ENCODE peak calls at places on chromosomes 3 and 15, in seven cellular contexts. H, Y, I, D, W, P and V are unnamed samples.

GRCh38 chr3:49132437-49133225 is at the start of gene LAMB2:
- DNase-seq in H (peak; percentile 69), Y (peak; percentile 82), I (peak; percentile 74), D (no peak), W (peak; percentile 93), P (peak; percentile 86), V (peak; percentile 89)

GRCh38 chr15:73922186-73923151 is 3.8 kb upstream of the LOXL1 start:
- DNase-seq in H (no peak), Y (peak; percentile 72), I (peak; percentile 70), D (no peak), W (peak; percentile 92), P (peak; percentile 70), V (peak; percentile 85)

GRCh38 chr3:37997791-37998370 is 7.3 kb downstream of the VILL start:
- DNase-seq in H (no peak), Y (no peak), I (no peak), D (no peak), W (no peak), P (no peak), V (no peak)

GRCh38 chr3:52779411-52780297 is 2.3 kb downstream of the ITIH1 start:
- DNase-seq in H (no peak), Y (no peak), I (no peak), D (peak; percentile 41), W (no peak), P (no peak), V (peak; percentile 0)

GRCh38 chr3:25854214-25854613 is 64.3 kb downstream of the OXSM start:
- DNase-seq in H (no peak), Y (no peak), I (peak; percentile 65), D (no peak), W (no peak), P (peak; percentile 60), V (no peak)

GRCh38 chr3:118772036-118773030 is 262.3 kb downstream of the IGSF11 start:
- DNase-seq in H (no peak), Y (no peak), I (no peak), D (peak; percentile 64), W (peak; percentile 47), P (peak; percentile 25), V (peak; percentile 67)

GRCh38 chr3:177746259-177747021 is 549.2 kb upstream of the TBL1XR1 start:
- DNase-seq in H (no peak), Y (no peak), I (peak; percentile 83), D (no peak), W (no peak), P (peak; percentile 86), V (peak; percentile 20)

GRCh38 chr3:177893321-177893720 is 642.9 kb upstream of the KCNMB2 start:
- DNase-seq in H (no peak), Y (no peak), I (no peak), D (no peak), W (peak; percentile 24), P (no peak), V (no peak)

GRCh38 chr3:66483006-66483928 is 17.6 kb downstream of the LRIG1 start:
- DNase-seq in H (no peak), Y (no peak), I (peak; percentile 73), D (no peak), W (no peak), P (peak; percentile 90), V (peak; percentile 45)

GRCh38 chr3:29153811-29154210 is 127.1 kb upstream of the RBMS3 start:
- DNase-seq in H (no peak), Y (no peak), I (no peak), D (peak; percentile 15), W (no peak), P (no peak), V (no peak)

GRCh38 chr3:184716652-184717607 is 5.1 kb upstream of the MAGEF1 start:
- DNase-seq in H (no peak), Y (peak; percentile 60), I (peak; percentile 72), D (no peak), W (peak; percentile 67), P (peak; percentile 73), V (peak; percentile 87)

GRCh38 chr3:52436500-52437106 is 8.3 kb downstream of the SEMA3G start:
- DNase-seq in H (no peak), Y (peak; percentile 28), I (peak; percentile 53), D (no peak), W (no peak), P (no peak), V (no peak)

GRCh38 chr3:39814007-39814406 is 4.6 kb downstream of the MYRIP start:
- DNase-seq in H (no peak), Y (no peak), I (no peak), D (no peak), W (no peak), P (peak; percentile 64), V (no peak)

GRCh38 chr3:45946875-45947274 is 3.6 kb downstream of the CXCR6 start:
- DNase-seq in H (no peak), Y (no peak), I (no peak), D (no peak), W (no peak), P (no peak), V (no peak)

DNA sequence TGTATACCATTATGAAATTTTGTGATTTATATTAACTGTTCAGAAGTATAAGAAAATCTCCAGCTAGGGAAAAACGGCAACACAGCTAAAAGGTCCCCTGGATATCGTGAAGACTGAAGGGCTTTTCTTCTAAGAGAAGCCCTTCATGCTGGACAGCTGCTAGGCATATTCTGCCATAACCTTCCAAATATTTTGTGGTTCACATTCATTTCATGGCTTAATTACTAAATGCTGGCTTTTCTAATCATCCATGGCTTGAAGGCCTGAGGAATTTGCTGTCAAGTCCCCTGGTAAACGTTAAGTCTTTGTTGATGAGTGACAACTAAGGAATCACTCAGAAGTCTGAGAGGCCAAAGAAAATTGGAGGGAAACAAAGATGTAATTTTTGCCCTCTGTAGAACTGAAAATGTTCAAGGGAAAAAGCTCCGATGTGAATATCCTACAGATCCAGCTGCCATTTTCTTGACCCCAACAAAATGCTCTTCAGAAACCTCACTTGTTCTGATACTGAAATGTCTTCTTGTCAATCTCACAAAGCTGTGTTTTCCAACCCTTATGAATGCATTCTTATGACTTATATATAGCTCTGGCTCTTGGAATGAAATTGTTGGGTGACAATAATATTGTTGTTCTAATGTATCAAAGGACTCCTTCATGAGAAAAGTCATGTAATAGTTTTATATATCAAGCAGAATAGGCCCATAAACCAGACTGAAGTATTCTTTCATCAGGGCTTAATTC is 157.3 kb upstream of the TGFBR2 start:
- DNase-seq in H (no peak), Y (no peak), I (no peak), D (no peak), W (no peak), P (peak; percentile 41), V (no peak)
- H3K4me2 ChIP-seq in H (no peak overlapping the region), Y (no peak overlapping the region), I (no peak overlapping the region), D (no peak overlapping the region), W (no peak overlapping the region), P (no peak overlapping the region), V (no peak overlapping the region)

DNA sequence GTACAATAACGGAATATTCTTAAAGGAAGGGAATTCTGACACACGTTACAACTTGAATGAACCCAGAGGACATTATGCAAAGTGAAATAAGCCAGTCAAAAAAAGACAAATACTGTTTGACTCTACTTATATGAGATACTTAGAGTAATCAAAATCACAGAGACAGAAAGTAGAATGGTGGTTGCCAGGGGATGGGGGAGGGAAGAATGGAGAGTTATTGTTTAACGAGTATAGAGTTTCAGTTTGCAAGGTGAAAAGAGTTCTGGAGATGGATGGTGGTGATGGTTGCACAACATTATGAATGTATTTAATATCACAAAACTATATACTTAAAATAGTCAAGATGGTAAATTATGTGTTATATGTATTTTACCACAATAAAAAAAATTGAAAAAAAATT is 112.9 kb upstream of the ARHGEF3 start:
- DNase-seq in H (no peak), Y (no peak), I (no peak), D (no peak), W (no peak), P (no peak), V (no peak)
- H3K4me1 ChIP-seq in H (no peaks in the 10 kb centered on the region), Y (peaks cover 3% of the 10 kb centered on the region), I (no peaks in the 10 kb centered on the region), D (peaks cover 45% of the 10 kb centered on the region), W (peaks cover 28% of the 10 kb centered on the region), P (no peaks in the 10 kb centered on the region), V (peaks cover 35% of the 10 kb centered on the region)

GRCh38 chr3:129625071-129625874 is 18.8 kb upstream of the PLXND1 start:
- DNase-seq in H (peak; percentile 44), Y (peak; percentile 78), I (no peak), D (no peak), W (peak; percentile 65), P (no peak), V (no peak)

GRCh38 chr3:129622933-129623332 is 16.5 kb upstream of the PLXND1 start:
- DNase-seq in H (no peak), Y (no peak), I (no peak), D (no peak), W (no peak), P (no peak), V (no peak)

GRCh38 chr3:129624347-129625070 is 18.0 kb upstream of the PLXND1 start:
- DNase-seq in H (no peak), Y (no peak), I (peak; percentile 34), D (no peak), W (no peak), P (no peak), V (no peak)

GRCh38 chr3:129622418-129622872 is 16.0 kb upstream of the PLXND1 start:
- DNase-seq in H (no peak), Y (no peak), I (no peak), D (no peak), W (no peak), P (no peak), V (no peak)

GRCh38 chr3:129623447-129624118 is 17.1 kb upstream of the PLXND1 start:
- DNase-seq in H (no peak), Y (no peak), I (no peak), D (no peak), W (no peak), P (no peak), V (no peak)
- H3K4me2 ChIP-seq in H (no peak overlapping the region), Y (no peak overlapping the region), I (no peak overlapping the region), D (no peak overlapping the region), W (no peak overlapping the region), P (no peak overlapping the region), V (no peak overlapping the region)

GRCh38 chr3:32992310-32992686 is 40.9 kb downstream of the CCR4 start:
- DNase-seq in H (no peak), Y (no peak), I (no peak), D (no peak), W (no peak), P (no peak), V (no peak)

GRCh38 chr3:32998631-32999451 is 47.4 kb downstream of the CCR4 start:
- DNase-seq in H (no peak), Y (no peak), I (no peak), D (no peak), W (no peak), P (no peak), V (no peak)

GRCh38 chr3:32994045-32994444 is 42.6 kb downstream of the CCR4 start:
- DNase-seq in H (no peak), Y (no peak), I (no peak), D (no peak), W (no peak), P (no peak), V (no peak)

GRCh38 chr3:32996755-32997091 is 45.3 kb downstream of the CCR4 start:
- DNase-seq in H (no peak), Y (no peak), I (no peak), D (no peak), W (peak; percentile 19), P (no peak), V (no peak)

DNA sequence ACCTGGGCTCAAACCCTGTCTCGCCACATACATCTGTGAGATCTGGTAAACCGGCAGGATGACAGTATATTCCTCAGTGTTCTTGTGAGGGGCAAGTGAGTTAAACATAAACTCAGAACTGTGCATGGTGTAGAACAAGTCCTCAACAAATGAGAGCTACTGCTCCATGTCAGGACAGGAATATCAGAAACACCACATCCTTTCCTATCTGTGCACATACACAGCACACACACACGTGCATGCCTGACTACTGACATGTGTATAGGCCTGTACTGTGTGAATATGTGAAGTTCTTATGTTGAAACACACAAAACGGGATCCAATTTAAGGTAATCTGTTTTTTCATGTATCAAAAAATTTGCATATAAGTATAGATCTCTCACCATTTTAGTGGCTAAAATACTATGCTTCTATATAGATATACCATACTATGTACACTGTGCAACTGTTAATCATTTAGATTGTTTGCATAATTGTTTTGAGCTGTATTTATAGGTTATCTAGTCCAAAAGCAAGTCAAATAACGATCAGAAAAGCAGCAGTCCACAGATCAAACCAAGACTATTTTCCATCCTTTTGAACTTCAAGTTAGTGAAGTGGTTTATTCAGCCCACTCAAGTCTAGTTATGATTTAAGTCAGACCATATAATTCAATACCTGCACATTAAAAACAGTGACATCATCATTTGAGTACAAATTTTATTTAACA is 44.8 kb downstream of the CCR4 start:
- DNase-seq in H (no peak), Y (no peak), I (no peak), D (no peak), W (no peak), P (no peak), V (no peak)
- H3K4me1 ChIP-seq in H (no peaks in the 10 kb centered on the region), Y (no peaks in the 10 kb centered on the region), I (no peaks in the 10 kb centered on the region), D (peaks cover 6% of the 10 kb centered on the region), W (no peaks in the 10 kb centered on the region), P (no peaks in the 10 kb centered on the region), V (peaks cover 8% of the 10 kb centered on the region)